ENCODE peak calls at places on chromosomes 4 and X, in ten cellular contexts. One of them, this sample, is unnamed.

GRCh38 chrX:137043736-137044135 is 9.9 kb upstream of the GPR101 start:
- DNase-seq in left lung: no peak
- DNase-seq in left ventricle myocardium inferior: no peak
- DNase-seq in fibroblast of mammary gland: no peak
- DNase-seq in body of pancreas: no peak
- DNase-seq in A549: no peak
- DNase-seq in IMR-90: no peak
- DNase-seq in CD8-positive, alpha-beta T cell: no peak
- DNase-seq in suprapubic skin: no peak
- DNase-seq in AG10803: no peak
- DNase-seq in this sample: no peak

GRCh38 chr4:108029321-108029720 is 39.6 kb downstream of the HADH start:
- DNase-seq in IMR-90: no peak
- DNase-seq in body of pancreas: no peak
- DNase-seq in CD8-positive, alpha-beta T cell: peak
- DNase-seq in suprapubic skin: no peak
- DNase-seq in A549: no peak
- DNase-seq in AG10803: no peak
- DNase-seq in left ventricle myocardium inferior: no peak
- DNase-seq in left lung: no peak
- DNase-seq in fibroblast of mammary gland: no peak
- DNase-seq in this sample: no peak

GRCh38 chrX:150848914-150849365 is 49.5 kb downstream of the CD99L2 start:
- DNase-seq in CD8-positive, alpha-beta T cell: no peak
- DNase-seq in fibroblast of mammary gland: no peak
- DNase-seq in AG10803: no peak
- DNase-seq in left ventricle myocardium inferior: no peak
- DNase-seq in left lung: peak
- DNase-seq in suprapubic skin: no peak
- DNase-seq in A549: peak
- DNase-seq in IMR-90: no peak
- DNase-seq in body of pancreas: peak
- DNase-seq in this sample: no peak

GRCh38 chrX:20015945-20016617 is 25.2 kb upstream of the BCLAF3 start:
- DNase-seq in left lung: no peak
- DNase-seq in suprapubic skin: no peak
- DNase-seq in body of pancreas: no peak
- DNase-seq in AG10803: peak
- DNase-seq in A549: no peak
- DNase-seq in fibroblast of mammary gland: peak
- DNase-seq in CD8-positive, alpha-beta T cell: no peak
- DNase-seq in IMR-90: no peak
- DNase-seq in left ventricle myocardium inferior: no peak
- DNase-seq in this sample: no peak

GRCh38 chr4:30924521-30924920 is 204.4 kb downstream of the PCDH7 start:
- DNase-seq in suprapubic skin: no peak
- DNase-seq in AG10803: no peak
- DNase-seq in CD8-positive, alpha-beta T cell: no peak
- DNase-seq in left lung: no peak
- DNase-seq in fibroblast of mammary gland: peak
- DNase-seq in left ventricle myocardium inferior: no peak
- DNase-seq in IMR-90: no peak
- DNase-seq in A549: no peak
- DNase-seq in body of pancreas: no peak
- DNase-seq in this sample: no peak

GRCh38 chrX:21398424-21398823 is 24.2 kb downstream of the CNKSR2 start:
- DNase-seq in A549: no peak
- DNase-seq in left lung: no peak
- DNase-seq in fibroblast of mammary gland: peak
- DNase-seq in left ventricle myocardium inferior: no peak
- DNase-seq in CD8-positive, alpha-beta T cell: no peak
- DNase-seq in AG10803: no peak
- DNase-seq in suprapubic skin: no peak
- DNase-seq in IMR-90: no peak
- DNase-seq in body of pancreas: peak
- DNase-seq in this sample: no peak

GRCh38 chr4:76898949-76899640 is 1.2 kb upstream of the SOWAHB start:
- DNase-seq in left ventricle myocardium inferior: no peak
- DNase-seq in IMR-90: no peak
- DNase-seq in CD8-positive, alpha-beta T cell: no peak
- DNase-seq in left lung: no peak
- DNase-seq in A549: no peak
- DNase-seq in fibroblast of mammary gland: no peak
- DNase-seq in suprapubic skin: no peak
- DNase-seq in AG10803: peak
- DNase-seq in body of pancreas: no peak
- DNase-seq in this sample: no peak

GRCh38 chr4:2009651-2010233 is 968 bp upstream of the NELFA start:
- DNase-seq in body of pancreas: peak
- DNase-seq in fibroblast of mammary gland: peak
- DNase-seq in IMR-90: peak
- DNase-seq in AG10803: peak
- DNase-seq in CD8-positive, alpha-beta T cell: peak
- DNase-seq in left lung: peak
- DNase-seq in left ventricle myocardium inferior: no peak
- DNase-seq in suprapubic skin: no peak
- DNase-seq in A549: peak
- DNase-seq in this sample: no peak

GRCh38 chr4:127623755-127624087 is 9.0 kb upstream of the INTU start:
- DNase-seq in AG10803: peak
- DNase-seq in A549: peak
- DNase-seq in left ventricle myocardium inferior: no peak
- DNase-seq in left lung: no peak
- DNase-seq in CD8-positive, alpha-beta T cell: no peak
- DNase-seq in fibroblast of mammary gland: peak
- DNase-seq in body of pancreas: no peak
- DNase-seq in IMR-90: peak
- DNase-seq in suprapubic skin: no peak
- DNase-seq in this sample: no peak

GRCh38 chrX:101191217-101191750 is 28.3 kb upstream of the DRP2 start:
- DNase-seq in suprapubic skin: peak
- DNase-seq in CD8-positive, alpha-beta T cell: no peak
- DNase-seq in AG10803: no peak
- DNase-seq in left ventricle myocardium inferior: peak
- DNase-seq in IMR-90: no peak
- DNase-seq in left lung: no peak
- DNase-seq in fibroblast of mammary gland: peak
- DNase-seq in body of pancreas: no peak
- DNase-seq in A549: no peak
- DNase-seq in this sample: no peak

GRCh38 chr4:122832732-122833131 is 6.1 kb downstream of the FGF2 start:
- DNase-seq in IMR-90: peak
- DNase-seq in fibroblast of mammary gland: no peak
- DNase-seq in A549: no peak
- DNase-seq in body of pancreas: no peak
- DNase-seq in suprapubic skin: no peak
- DNase-seq in left ventricle myocardium inferior: no peak
- DNase-seq in left lung: no peak
- DNase-seq in CD8-positive, alpha-beta T cell: no peak
- DNase-seq in AG10803: no peak
- DNase-seq in this sample: no peak

GRCh38 chr4:73435984-73436383 is at the start of gene AFP:
- DNase-seq in AG10803: no peak
- DNase-seq in CD8-positive, alpha-beta T cell: no peak
- DNase-seq in suprapubic skin: no peak
- DNase-seq in left lung: no peak
- DNase-seq in IMR-90: no peak
- DNase-seq in body of pancreas: no peak
- DNase-seq in A549: no peak
- DNase-seq in left ventricle myocardium inferior: no peak
- DNase-seq in fibroblast of mammary gland: no peak
- DNase-seq in this sample: no peak

GRCh38 chr4:80286451-80286850 is 20.0 kb downstream of the FGF5 start:
- DNase-seq in CD8-positive, alpha-beta T cell: no peak
- DNase-seq in body of pancreas: no peak
- DNase-seq in AG10803: no peak
- DNase-seq in fibroblast of mammary gland: no peak
- DNase-seq in left ventricle myocardium inferior: no peak
- DNase-seq in A549: no peak
- DNase-seq in IMR-90: no peak
- DNase-seq in left lung: no peak
- DNase-seq in suprapubic skin: no peak
- DNase-seq in this sample: no peak

GRCh38 chr4:137909910-137910309 is 332.2 kb downstream of the SLC7A11 start:
- DNase-seq in fibroblast of mammary gland: no peak
- DNase-seq in IMR-90: no peak
- DNase-seq in left ventricle myocardium inferior: no peak
- DNase-seq in suprapubic skin: no peak
- DNase-seq in CD8-positive, alpha-beta T cell: no peak
- DNase-seq in left lung: no peak
- DNase-seq in A549: no peak
- DNase-seq in body of pancreas: peak
- DNase-seq in AG10803: no peak
- DNase-seq in this sample: no peak

GRCh38 chrX:38639730-38640129 is 78.4 kb downstream of the TSPAN7 start:
- DNase-seq in A549: no peak
- DNase-seq in suprapubic skin: no peak
- DNase-seq in body of pancreas: no peak
- DNase-seq in IMR-90: no peak
- DNase-seq in fibroblast of mammary gland: no peak
- DNase-seq in CD8-positive, alpha-beta T cell: no peak
- DNase-seq in AG10803: no peak
- DNase-seq in left ventricle myocardium inferior: no peak
- DNase-seq in left lung: no peak
- DNase-seq in this sample: no peak

DNA sequence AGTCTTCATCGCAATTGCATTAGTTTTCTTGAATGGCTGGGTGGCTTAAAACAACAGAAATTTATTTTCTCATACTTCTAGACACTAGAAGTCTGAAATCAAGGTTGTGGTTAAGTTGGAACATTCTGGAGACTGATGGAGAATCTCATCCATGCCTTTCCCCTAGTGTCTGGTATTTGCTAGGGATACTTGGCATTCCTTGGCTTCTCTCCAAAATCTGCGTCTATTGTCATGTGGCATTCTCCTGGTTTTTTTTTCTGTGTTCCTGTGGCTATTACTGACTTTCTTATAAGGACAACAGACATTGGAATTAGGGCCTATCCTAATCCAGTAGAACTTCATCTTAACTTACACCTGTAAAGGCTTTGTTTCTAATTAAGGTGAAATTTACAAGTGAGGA is 272.8 kb upstream of the EPHA5 start:
- DNase-seq in body of pancreas: no peak
- DNase-seq in CD8-positive, alpha-beta T cell: no peak
- DNase-seq in left lung: no peak
- DNase-seq in fibroblast of mammary gland: peak
- DNase-seq in suprapubic skin: no peak
- DNase-seq in IMR-90: no peak
- DNase-seq in A549: peak
- DNase-seq in left ventricle myocardium inferior: no peak
- DNase-seq in AG10803: peak
- DNase-seq in this sample: no peak
- TF ChIP-seq CTCF in body of pancreas: no peak
- TF ChIP-seq CTCF in CD8-positive, alpha-beta T cell: no peak
- TF ChIP-seq CTCF in left lung: no peak
- TF ChIP-seq CTCF in fibroblast of mammary gland: no peak
- TF ChIP-seq CTCF in suprapubic skin: no peak
- TF ChIP-seq CTCF in IMR-90: no peak
- TF ChIP-seq CTCF in A549: no peak
- TF ChIP-seq CTCF in left ventricle myocardium inferior: no peak
- TF ChIP-seq CTCF in AG10803: no peak
- TF ChIP-seq CTCF in this sample: no peak

GRCh38 chr4:152401424-152401823 is 134.5 kb downstream of the FBXW7 start:
- DNase-seq in left lung: no peak
- DNase-seq in suprapubic skin: no peak
- DNase-seq in AG10803: no peak
- DNase-seq in CD8-positive, alpha-beta T cell: no peak
- DNase-seq in A549: no peak
- DNase-seq in body of pancreas: no peak
- DNase-seq in left ventricle myocardium inferior: no peak
- DNase-seq in fibroblast of mammary gland: no peak
- DNase-seq in IMR-90: no peak
- DNase-seq in this sample: no peak
- TF ChIP-seq CTCF in left lung: no peak
- TF ChIP-seq CTCF in suprapubic skin: no peak
- TF ChIP-seq CTCF in AG10803: no peak
- TF ChIP-seq CTCF in CD8-positive, alpha-beta T cell: no peak
- TF ChIP-seq CTCF in A549: no peak
- TF ChIP-seq CTCF in body of pancreas: no peak
- TF ChIP-seq CTCF in left ventricle myocardium inferior: no peak
- TF ChIP-seq CTCF in fibroblast of mammary gland: no peak
- TF ChIP-seq CTCF in IMR-90: no peak
- TF ChIP-seq CTCF in this sample: no peak

DNA sequence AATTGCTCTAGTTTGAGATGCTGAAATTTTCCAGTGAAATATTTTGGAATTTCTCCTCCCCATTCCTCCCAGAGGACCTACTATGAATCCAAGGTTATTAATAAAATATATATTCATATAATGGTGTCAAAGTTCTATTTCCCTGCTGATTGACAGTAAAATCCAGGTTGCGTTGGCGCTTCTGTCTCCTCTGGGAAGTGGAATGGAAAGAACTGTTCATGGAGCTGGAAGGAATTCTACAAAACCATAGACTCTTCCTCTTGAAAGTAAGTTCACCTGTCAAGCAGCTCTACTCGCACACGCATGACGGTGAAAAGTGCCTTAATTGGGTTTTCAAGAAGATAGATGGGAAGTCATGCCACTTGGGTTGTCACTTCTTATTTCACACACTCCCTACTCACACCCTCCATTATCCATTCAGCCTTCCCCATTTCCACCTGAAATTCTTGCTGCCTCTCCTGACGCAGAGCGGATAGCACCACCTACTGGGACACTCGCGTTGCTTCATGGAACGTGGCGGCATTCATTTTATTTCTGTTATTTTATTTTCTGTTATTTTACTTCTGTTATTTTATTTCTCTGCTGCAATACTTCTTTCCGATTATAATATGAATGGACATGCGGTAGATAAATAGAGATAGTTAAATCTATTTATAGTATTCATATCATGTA is 351.5 kb downstream of the NLGN4X start:
- DNase-seq in AG10803: peak
- DNase-seq in CD8-positive, alpha-beta T cell: no peak
- DNase-seq in left ventricle myocardium inferior: peak
- DNase-seq in IMR-90: no peak
- DNase-seq in left lung: no peak
- DNase-seq in fibroblast of mammary gland: peak
- DNase-seq in A549: peak
- DNase-seq in suprapubic skin: no peak
- DNase-seq in body of pancreas: peak
- DNase-seq in this sample: no peak
- TF ChIP-seq CTCF in AG10803: peak
- TF ChIP-seq CTCF in CD8-positive, alpha-beta T cell: no peak
- TF ChIP-seq CTCF in left ventricle myocardium inferior: peak
- TF ChIP-seq CTCF in IMR-90: no peak
- TF ChIP-seq CTCF in left lung: peak
- TF ChIP-seq CTCF in fibroblast of mammary gland: peak
- TF ChIP-seq CTCF in A549: peak
- TF ChIP-seq CTCF in suprapubic skin: no peak
- TF ChIP-seq CTCF in body of pancreas: peak
- TF ChIP-seq CTCF in this sample: no peak

DNA sequence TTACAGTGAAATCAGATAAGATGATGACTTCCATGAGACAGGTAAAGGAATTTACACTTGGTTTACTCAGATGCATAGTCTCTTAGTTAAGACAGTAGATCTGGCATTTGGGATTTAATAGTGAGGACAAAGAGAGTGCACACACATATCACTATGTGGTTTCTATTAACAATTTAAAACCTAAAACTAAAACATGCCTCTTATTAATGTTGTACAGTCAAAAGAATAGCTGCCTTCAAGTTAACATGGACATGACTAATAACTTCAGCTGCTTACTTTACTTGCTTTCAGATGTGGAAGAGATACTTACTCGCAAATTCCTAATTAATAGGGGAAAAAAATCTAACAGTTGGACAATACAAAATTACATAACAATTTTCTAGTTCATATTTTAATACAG is 27.1 kb downstream of the GALNT7 start:
- DNase-seq in body of pancreas: no peak
- DNase-seq in AG10803: no peak
- DNase-seq in IMR-90: no peak
- DNase-seq in fibroblast of mammary gland: no peak
- DNase-seq in suprapubic skin: no peak
- DNase-seq in CD8-positive, alpha-beta T cell: no peak
- DNase-seq in A549: no peak
- DNase-seq in left ventricle myocardium inferior: no peak
- DNase-seq in left lung: no peak
- DNase-seq in this sample: no peak
- TF ChIP-seq CTCF in body of pancreas: no peak
- TF ChIP-seq CTCF in AG10803: no peak
- TF ChIP-seq CTCF in IMR-90: no peak
- TF ChIP-seq CTCF in fibroblast of mammary gland: no peak
- TF ChIP-seq CTCF in suprapubic skin: no peak
- TF ChIP-seq CTCF in CD8-positive, alpha-beta T cell: no peak
- TF ChIP-seq CTCF in A549: no peak
- TF ChIP-seq CTCF in left ventricle myocardium inferior: no peak
- TF ChIP-seq CTCF in left lung: no peak
- TF ChIP-seq CTCF in this sample: no peak

This sample was measured in omental fat pad.